ENCODE peak calls at places on chromosomes 13 and 19, in ten cellular contexts. L is omental fat pad; P is AG09319; C is coronary artery; I is stimulated activated CD8-positive, alpha-beta memory T cell treated with anti-CD3 and anti-CD28 coated beads, Interleukin-7, amount 100 ng/mL, for 1 hour; V is transverse colon; F is WTC11; E is naive B cell; U is AG04449; K is stimulated activated CD4-positive, alpha-beta T cell treated with anti-CD3 and anti-CD28 coated beads, Interleukin-4, amount 100 ng/mL, for 4 hours. Q is an unnamed sample.
A peak's percentile ranks its signal among the peaks of the same experiment; 100 is the strongest.

GRCh38 chr19:32936065-32936464 is 35.7 kb downstream of the CEP89 start:
- DNase-seq in K (no peak), L (no peak), C (no peak), E (no peak), I (no peak), U (no peak), P (no peak), F (no peak), V (no peak), Q (no peak)

GRCh38 chr13:20700288-20700687 is 3.2 kb upstream of the IL17D start:
- DNase-seq in L (no peak), V (no peak), U (no peak), I (no peak), F (no peak), E (no peak), C (no peak), K (no peak), P (no peak), Q (no peak)

GRCh38 chr13:21639604-21640003 is 31.3 kb upstream of the FGF9 start:
- DNase-seq in K (no peak), V (no peak), F (no peak), E (no peak), C (no peak), P (no peak), L (no peak), I (no peak), U (no peak), Q (no peak)

GRCh38 chr13:70183041-70183440 is 74.8 kb upstream of the KLHL1 start:
- DNase-seq in U (no peak), P (no peak), F (no peak), L (no peak), E (no peak), V (no peak), K (no peak), I (no peak), C (no peak), Q (no peak)

GRCh38 chr19:3497757-3498515 is 2.5 kb downstream of the DOHH start:
- DNase-seq in C (no peak), I (no peak), K (no peak), F (no peak), P (no peak), E (no peak), L (no peak), U (no peak), V (no peak), Q (no peak)

GRCh38 chr19:16888629-16889371 is at the start of gene F2RL3:
- DNase-seq in U (no peak), F (no peak), P (no peak), E (no peak), K (no peak), L (no peak), V (peak; percentile 70), C (no peak), I (no peak), Q (peak; percentile 39)

GRCh38 chr19:58154287-58154678 is 3.7 kb upstream of the ZNF329 start:
- DNase-seq in I (no peak), C (peak; percentile 74), F (peak; percentile 13), K (no peak), P (no peak), E (no peak), V (peak; percentile 27), L (peak; percentile 22), U (no peak), Q (peak; percentile 14)

GRCh38 chr19:41575998-41576397 is at the start of gene CEACAM21:
- DNase-seq in F (no peak), K (peak; percentile 45), E (peak; percentile 66), I (no peak), P (no peak), C (no peak), L (no peak), V (peak; percentile 66), U (no peak), Q (no peak)

GRCh38 chr19:38949580-38950367 is 19.0 kb downstream of the MRPS12 start:
- DNase-seq in E (peak; percentile 53), I (peak; percentile 39), F (peak; percentile 100), K (peak; percentile 89), U (no peak), L (peak; percentile 71), P (no peak), V (peak; percentile 76), C (peak; percentile 75), Q (peak; percentile 77)

GRCh38 chr19:42325896-42326771 is 699 bp downstream of the MEGF8 start:
- DNase-seq in F (peak; percentile 52), I (no peak), U (no peak), V (no peak), E (peak; percentile 35), K (peak; percentile 19), P (no peak), L (no peak), C (no peak), Q (no peak)

GRCh38 chr19:38337360-38337653 is 1.7 kb downstream of the CATSPERG start:
- DNase-seq in E (no peak), F (no peak), I (no peak), C (no peak), U (no peak), P (no peak), K (no peak), V (no peak), L (no peak), Q (no peak)

GRCh38 chr19:42563352-42564210 is 31.1 kb downstream of the CEACAM8 start:
- DNase-seq in P (peak; percentile 5), K (no peak), C (no peak), F (peak; percentile 56), E (peak; percentile 36), U (no peak), L (no peak), I (no peak), V (peak; percentile 35), Q (peak; percentile 78)

GRCh38 chr19:33295621-33296472 is 6.5 kb downstream of the CEBPA start:
- DNase-seq in V (no peak), P (no peak), C (no peak), K (no peak), F (no peak), I (no peak), U (no peak), L (no peak), E (no peak), Q (no peak)

GRCh38 chr13:31209172-31209818 is 9.5 kb downstream of the B3GLCT start:
- DNase-seq in E (no peak), P (no peak), I (no peak), C (no peak), F (no peak), V (peak; percentile 11), K (no peak), L (no peak), U (no peak), Q (peak; percentile 79)

GRCh38 chr13:35309711-35310110 is 166.8 kb downstream of the MAB21L1 start:
- DNase-seq in U (no peak), C (no peak), K (no peak), E (no peak), F (no peak), V (no peak), P (no peak), I (no peak), L (no peak), Q (no peak)

GRCh38 chr13:98325724-98326123 is 148.7 kb upstream of the RNF113B start:
- DNase-seq in C (no peak), V (no peak), U (no peak), I (no peak), F (no peak), E (no peak), K (no peak), L (no peak), P (no peak), Q (no peak)

GRCh38 chr19:10105241-10106099 is 692 bp upstream of the PPAN start:
- DNase-seq in P (no peak), L (no peak), U (no peak), F (no peak), I (peak; percentile 50), K (peak; percentile 93), E (no peak), C (no peak), V (peak; percentile 22), Q (no peak)

GRCh38 chr19:47541507-47541906 is 26.6 kb upstream of the NAPA start:
- DNase-seq in E (peak; percentile 9), C (no peak), K (no peak), I (peak; percentile 15), U (no peak), F (no peak), P (no peak), V (no peak), L (no peak), Q (no peak)